ENCODE peak calls at places on chromosomes 1 and 21, in six cellular contexts. One of them, this sample, is unnamed.

GRCh38 chr1:85577421-85578320 is 2.9 kb upstream of the CCN1 start:
- DNase-seq in caudate nucleus: no peak
- DNase-seq in lung: peak; percentile 41
- DNase-seq in esophagus muscularis mucosa: peak; percentile 92
- DNase-seq in A549: peak; percentile 61
- DNase-seq in sigmoid colon: peak; percentile 77
- DNase-seq in this sample: no peak

GRCh38 chr1:211843018-211843417 is 12.5 kb upstream of the LPGAT1 start:
- DNase-seq in caudate nucleus: no peak
- DNase-seq in lung: no peak
- DNase-seq in esophagus muscularis mucosa: no peak
- DNase-seq in A549: no peak
- DNase-seq in sigmoid colon: no peak
- DNase-seq in this sample: no peak

GRCh38 chr1:77543822-77544448 is 138.5 kb downstream of the ZZZ3 start:
- DNase-seq in caudate nucleus: no peak
- DNase-seq in lung: no peak
- DNase-seq in esophagus muscularis mucosa: no peak
- DNase-seq in A549: peak; percentile 18
- DNase-seq in sigmoid colon: no peak
- DNase-seq in this sample: no peak

GRCh38 chr1:37486680-37487618 is 12.6 kb downstream of the ZC3H12A start:
- DNase-seq in caudate nucleus: no peak
- DNase-seq in lung: peak; percentile 82
- DNase-seq in esophagus muscularis mucosa: peak; percentile 95
- DNase-seq in A549: peak; percentile 79
- DNase-seq in sigmoid colon: peak; percentile 90
- DNase-seq in this sample: no peak

GRCh38 chr1:150762559-150762958 is 3.0 kb downstream of the CTSS start:
- DNase-seq in caudate nucleus: no peak
- DNase-seq in lung: no peak
- DNase-seq in esophagus muscularis mucosa: no peak
- DNase-seq in A549: no peak
- DNase-seq in sigmoid colon: no peak
- DNase-seq in this sample: no peak

GRCh38 chr1:87983841-87984240 is 655.2 kb downstream of the LMO4 start:
- DNase-seq in caudate nucleus: no peak
- DNase-seq in lung: no peak
- DNase-seq in esophagus muscularis mucosa: no peak
- DNase-seq in A549: no peak
- DNase-seq in sigmoid colon: no peak
- DNase-seq in this sample: no peak

GRCh38 chr1:155128755-155129473 is 1.2 kb downstream of the EFNA1 start:
- DNase-seq in caudate nucleus: peak; percentile 28
- DNase-seq in lung: no peak
- DNase-seq in esophagus muscularis mucosa: no peak
- DNase-seq in A549: peak; percentile 42
- DNase-seq in sigmoid colon: peak; percentile 69
- DNase-seq in this sample: no peak

GRCh38 chr1:200530551-200531261 is 89.8 kb downstream of the KIF14 start:
- DNase-seq in caudate nucleus: no peak
- DNase-seq in lung: no peak
- DNase-seq in esophagus muscularis mucosa: no peak
- DNase-seq in A549: no peak
- DNase-seq in sigmoid colon: no peak
- DNase-seq in this sample: no peak

GRCh38 chr21:35711661-35712060 is 348.7 kb downstream of the SETD4 start:
- DNase-seq in caudate nucleus: no peak
- DNase-seq in lung: no peak
- DNase-seq in esophagus muscularis mucosa: no peak
- DNase-seq in A549: no peak
- DNase-seq in sigmoid colon: no peak
- DNase-seq in this sample: no peak

GRCh38 chr1:51950701-51951100 is 39.8 kb downstream of the RAB3B start:
- DNase-seq in caudate nucleus: no peak
- DNase-seq in lung: no peak
- DNase-seq in esophagus muscularis mucosa: no peak
- DNase-seq in A549: no peak
- DNase-seq in sigmoid colon: no peak
- DNase-seq in this sample: no peak

GRCh38 chr1:155591770-155592169 is 18.2 kb upstream of the MSTO1 start:
- DNase-seq in caudate nucleus: no peak
- DNase-seq in lung: no peak
- DNase-seq in esophagus muscularis mucosa: no peak
- DNase-seq in A549: peak; percentile 74
- DNase-seq in sigmoid colon: no peak
- DNase-seq in this sample: no peak

GRCh38 chr1:30145723-30146263 is 577.6 kb downstream of the MATN1 start:
- DNase-seq in caudate nucleus: no peak
- DNase-seq in lung: no peak
- DNase-seq in esophagus muscularis mucosa: peak; percentile 77
- DNase-seq in A549: no peak
- DNase-seq in sigmoid colon: no peak
- DNase-seq in this sample: no peak

GRCh38 chr1:39332291-39332690 is 127.8 kb downstream of the MACF1 start:
- DNase-seq in caudate nucleus: no peak
- DNase-seq in lung: no peak
- DNase-seq in esophagus muscularis mucosa: no peak
- DNase-seq in A549: no peak
- DNase-seq in sigmoid colon: no peak
- DNase-seq in this sample: no peak

GRCh38 chr1:188129856-188130838 is 1301.4 kb downstream of the PLA2G4A start:
- DNase-seq in caudate nucleus: no peak
- DNase-seq in lung: no peak
- DNase-seq in esophagus muscularis mucosa: no peak
- DNase-seq in A549: no peak
- DNase-seq in sigmoid colon: no peak
- DNase-seq in this sample: no peak

GRCh38 chr1:17588048-17588781 is 48.7 kb downstream of the ARHGEF10L start:
- DNase-seq in caudate nucleus: no peak
- DNase-seq in lung: no peak
- DNase-seq in esophagus muscularis mucosa: no peak
- DNase-seq in A549: peak; percentile 38
- DNase-seq in sigmoid colon: no peak
- DNase-seq in this sample: no peak

GRCh38 chr21:26840912-26841311 is 4.3 kb downstream of the ADAMTS1 start:
- DNase-seq in caudate nucleus: no peak
- DNase-seq in lung: no peak
- DNase-seq in esophagus muscularis mucosa: no peak
- DNase-seq in A549: peak; percentile 13
- DNase-seq in sigmoid colon: peak; percentile 84
- DNase-seq in this sample: peak; percentile 63

GRCh38 chr1:61807606-61808005 is 65.3 kb downstream of the PATJ start:
- DNase-seq in caudate nucleus: no peak
- DNase-seq in lung: no peak
- DNase-seq in esophagus muscularis mucosa: no peak
- DNase-seq in A549: no peak
- DNase-seq in sigmoid colon: no peak
- DNase-seq in this sample: no peak

GRCh38 chr1:63323866-63324778 is 1.8 kb downstream of the FOXD3 start:
- DNase-seq in caudate nucleus: no peak
- DNase-seq in lung: no peak
- DNase-seq in esophagus muscularis mucosa: no peak
- DNase-seq in A549: peak; percentile 5
- DNase-seq in sigmoid colon: no peak
- DNase-seq in this sample: no peak

GRCh38 chr1:165075725-165076370 is 280.7 kb downstream of the LMX1A start:
- DNase-seq in caudate nucleus: no peak
- DNase-seq in lung: no peak
- DNase-seq in esophagus muscularis mucosa: no peak
- DNase-seq in A549: peak; percentile 47
- DNase-seq in sigmoid colon: no peak
- DNase-seq in this sample: no peak

GRCh38 chr1:3928622-3929021 is 28.6 kb upstream of the C1orf174 start:
- DNase-seq in caudate nucleus: no peak
- DNase-seq in lung: no peak
- DNase-seq in esophagus muscularis mucosa: no peak
- DNase-seq in A549: no peak
- DNase-seq in sigmoid colon: no peak
- DNase-seq in this sample: no peak

GRCh38 chr1:53639251-53639721 is 99.7 kb downstream of the GLIS1 start:
- DNase-seq in caudate nucleus: no peak
- DNase-seq in lung: no peak
- DNase-seq in esophagus muscularis mucosa: no peak
- DNase-seq in A549: no peak
- DNase-seq in sigmoid colon: peak; percentile 61
- DNase-seq in this sample: peak; percentile 76

GRCh38 chr1:206558794-206559660 is 51.7 kb downstream of the RASSF5 start:
- DNase-seq in caudate nucleus: no peak
- DNase-seq in lung: no peak
- DNase-seq in esophagus muscularis mucosa: no peak
- DNase-seq in A549: no peak
- DNase-seq in sigmoid colon: no peak
- DNase-seq in this sample: no peak

GRCh38 chr1:206557636-206558473 is 50.5 kb downstream of the RASSF5 start:
- DNase-seq in caudate nucleus: no peak
- DNase-seq in lung: peak; percentile 39
- DNase-seq in esophagus muscularis mucosa: no peak
- DNase-seq in A549: no peak
- DNase-seq in sigmoid colon: no peak
- DNase-seq in this sample: no peak

GRCh38 chr1:206556748-206557635 is 49.7 kb downstream of the RASSF5 start:
- DNase-seq in caudate nucleus: no peak
- DNase-seq in lung: peak; percentile 87
- DNase-seq in esophagus muscularis mucosa: peak; percentile 96
- DNase-seq in A549: peak; percentile 25
- DNase-seq in sigmoid colon: peak; percentile 85
- DNase-seq in this sample: no peak

GRCh38 chr1:206560021-206560716 is 52.1 kb downstream of the EIF2D start:
- DNase-seq in caudate nucleus: no peak
- DNase-seq in lung: no peak
- DNase-seq in esophagus muscularis mucosa: no peak
- DNase-seq in A549: no peak
- DNase-seq in sigmoid colon: no peak
- DNase-seq in this sample: no peak

DNA sequence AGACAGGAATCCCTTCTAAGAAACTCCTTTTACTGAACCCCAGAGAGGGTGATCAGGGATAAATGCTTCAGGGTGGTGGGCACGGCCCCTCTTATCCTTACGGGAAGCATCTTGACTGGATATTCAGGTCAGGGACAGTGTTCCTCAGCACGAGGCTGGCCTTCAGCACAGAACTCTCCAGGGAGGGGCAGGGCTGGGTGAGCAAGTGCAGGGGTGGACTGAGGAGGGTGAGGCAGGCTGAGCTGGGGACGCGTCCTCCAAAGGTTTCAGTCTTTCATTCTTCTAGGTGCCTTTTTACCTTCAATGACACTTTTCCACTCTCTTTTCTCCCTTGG is 52.3 kb downstream of the RASSF5 start:
- DNase-seq in caudate nucleus: no peak
- DNase-seq in lung: no peak
- DNase-seq in esophagus muscularis mucosa: no peak
- DNase-seq in A549: no peak
- DNase-seq in sigmoid colon: no peak
- DNase-seq in this sample: no peak
- H3K27ac ChIP-seq in caudate nucleus: no peak overlapping the region
- H3K27ac ChIP-seq in lung: no peak overlapping the region
- H3K27ac ChIP-seq in esophagus muscularis mucosa: peak overlapping the region; percentile 50
- H3K27ac ChIP-seq in A549: no peak overlapping the region
- H3K27ac ChIP-seq in sigmoid colon: peak overlapping the region; percentile 78
- H3K27ac ChIP-seq in this sample: no peak overlapping the region

DNA sequence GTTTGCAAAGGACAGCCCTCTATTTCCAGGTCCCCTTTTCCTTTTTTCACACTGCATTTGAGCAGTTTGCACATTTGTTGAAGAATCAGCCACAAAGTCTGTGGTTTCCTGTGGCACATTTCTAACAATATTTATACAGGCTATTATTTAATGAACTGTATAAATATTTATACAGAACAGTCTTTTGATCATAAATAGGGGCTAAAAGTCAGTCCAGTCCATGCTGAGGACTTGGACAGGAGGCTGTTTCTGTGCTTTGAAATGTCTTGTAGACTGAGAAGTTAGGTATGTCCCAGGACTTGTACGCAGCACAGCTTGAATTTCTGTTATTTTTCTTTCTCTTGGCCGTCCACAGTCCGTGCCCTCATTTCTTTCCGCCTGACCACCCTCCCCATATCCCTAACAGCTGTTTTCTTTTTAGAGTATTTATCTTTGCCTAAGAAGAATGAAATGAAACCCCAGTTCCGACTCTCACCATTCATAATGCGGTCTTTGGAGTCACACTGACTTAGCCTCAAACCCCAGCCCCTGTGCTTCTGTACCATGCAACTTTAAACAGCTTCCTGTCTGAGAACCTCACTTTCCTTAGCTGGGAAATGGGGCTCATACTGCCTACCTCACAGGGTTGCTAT is 19.7 kb downstream of the FGGY start:
- DNase-seq in caudate nucleus: no peak
- DNase-seq in lung: no peak
- DNase-seq in esophagus muscularis mucosa: no peak
- DNase-seq in A549: no peak
- DNase-seq in sigmoid colon: no peak
- DNase-seq in this sample: no peak
- H3K27ac ChIP-seq in caudate nucleus: no peak overlapping the region
- H3K27ac ChIP-seq in lung: no peak overlapping the region
- H3K27ac ChIP-seq in esophagus muscularis mucosa: peak overlapping the region; percentile 24
- H3K27ac ChIP-seq in A549: no peak overlapping the region
- H3K27ac ChIP-seq in sigmoid colon: peak overlapping the region; percentile 42
- H3K27ac ChIP-seq in this sample: no peak overlapping the region

DNA sequence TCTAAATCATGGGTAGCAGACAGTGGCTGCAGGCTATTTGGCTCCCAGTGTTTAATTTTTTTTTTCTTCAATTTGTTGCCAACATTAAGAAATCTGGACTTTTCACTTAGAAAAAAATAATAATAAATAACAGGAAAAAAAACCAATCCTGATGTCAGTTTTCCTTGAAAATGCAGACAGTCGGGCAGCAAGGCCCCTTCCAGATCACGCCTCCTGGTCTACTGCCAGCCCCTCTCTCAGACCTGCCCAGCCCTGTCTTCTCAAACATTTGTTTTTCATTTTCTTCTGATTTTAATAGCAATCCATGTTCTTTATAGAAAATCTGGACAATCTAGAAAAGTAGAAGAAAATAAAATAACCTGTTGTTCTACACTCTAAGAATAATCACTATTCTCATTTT is 15.5 kb downstream of the IFNGR2 start:
- DNase-seq in caudate nucleus: no peak
- DNase-seq in lung: no peak
- DNase-seq in esophagus muscularis mucosa: no peak
- DNase-seq in A549: no peak
- DNase-seq in sigmoid colon: peak; percentile 90
- DNase-seq in this sample: no peak
- H3K27ac ChIP-seq in caudate nucleus: no peak overlapping the region
- H3K27ac ChIP-seq in lung: no peak overlapping the region
- H3K27ac ChIP-seq in esophagus muscularis mucosa: peak overlapping the region; percentile 60
- H3K27ac ChIP-seq in A549: peak overlapping the region; percentile 12
- H3K27ac ChIP-seq in sigmoid colon: peak overlapping the region; percentile 65
- H3K27ac ChIP-seq in this sample: peak overlapping the region; percentile 74

DNA sequence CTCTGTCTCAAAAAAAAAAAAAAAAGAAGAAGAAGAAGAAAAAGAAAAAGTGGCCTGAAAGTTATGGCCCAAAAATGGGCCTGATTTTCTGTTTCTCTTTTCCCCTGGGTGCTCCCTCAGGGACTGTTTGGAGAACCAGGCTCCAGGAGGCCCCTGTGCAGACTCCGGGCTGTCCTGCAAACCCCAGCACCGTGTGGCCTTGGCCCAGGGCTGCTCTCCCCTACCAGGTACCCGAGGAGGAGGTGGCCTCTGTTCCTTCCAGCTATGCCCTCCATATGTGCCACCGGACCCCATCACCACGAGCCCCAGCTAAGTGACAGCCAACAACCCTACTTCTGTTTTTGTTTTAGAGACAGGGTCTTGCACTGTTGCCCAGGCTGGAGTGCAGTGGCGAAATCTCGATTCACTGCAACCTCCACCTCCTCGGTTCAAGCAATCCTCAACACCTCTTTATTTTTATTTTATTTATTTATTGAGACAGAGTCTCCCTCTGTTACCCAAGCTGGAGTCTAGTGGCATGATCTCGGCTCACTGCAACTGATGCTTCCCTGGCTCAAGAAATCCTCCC is 7.5 kb upstream of the FAAP20 start:
- DNase-seq in caudate nucleus: no peak
- DNase-seq in lung: no peak
- DNase-seq in esophagus muscularis mucosa: no peak
- DNase-seq in A549: no peak
- DNase-seq in sigmoid colon: no peak
- DNase-seq in this sample: no peak
- H3K27ac ChIP-seq in caudate nucleus: no peak overlapping the region
- H3K27ac ChIP-seq in lung: no peak overlapping the region
- H3K27ac ChIP-seq in esophagus muscularis mucosa: no peak overlapping the region
- H3K27ac ChIP-seq in A549: no peak overlapping the region
- H3K27ac ChIP-seq in sigmoid colon: no peak overlapping the region
- H3K27ac ChIP-seq in this sample: no peak overlapping the region